ENCODE peak calls at places on chromosomes 11 and 22, in six cellular contexts. T is neural crest cell; S is naive B cell; Z is stromal cell of bone marrow; B is stimulated activated CD8-positive, alpha-beta memory T cell treated with anti-CD3 and anti-CD28 coated beads, Interleukin-7, amount 100 ng/mL, for 4 hours; L is stimulated activated CD4-positive, alpha-beta T cell treated with anti-CD3 and anti-CD28 coated beads, Interleukin-12 subunit alpha, Interleukin-12 subunit beta, amount 100 ng/mL, for 4 hours. D is an unnamed sample.

GRCh38 chr11:70538641-70539359 is 140.5 kb downstream of the CTTN start:
- DNase-seq in T (no peak), S (no peak), Z (no peak), B (no peak), L (no peak), D (no peak)

GRCh38 chr11:66242085-66242765 is 26.2 kb upstream of the RAB1B start:
- DNase-seq in T (no peak), S (peak), Z (no peak), B (no peak), L (no peak), D (no peak)

GRCh38 chr11:126352934-126353801 is 2.3 kb upstream of the ST3GAL4 start:
- DNase-seq in T (no peak), S (no peak), Z (no peak), B (no peak), L (no peak), D (no peak)

GRCh38 chr11:9708544-9708943 is 44.7 kb downstream of the SWAP70 start:
- DNase-seq in T (no peak), S (no peak), Z (no peak), B (no peak), L (no peak), D (no peak)

GRCh38 chr11:68007498-68008380 is 2.4 kb upstream of the ALDH3B1 start:
- DNase-seq in T (no peak), S (no peak), Z (no peak), B (no peak), L (no peak), D (no peak)

GRCh38 chr11:86579406-86579731 is 93.0 kb downstream of the ME3 start:
- DNase-seq in T (no peak), S (no peak), Z (no peak), B (no peak), L (no peak), D (no peak)

GRCh38 chr22:49828599-49828965 is 909 bp upstream of the BRD1 start:
- DNase-seq in T (no peak), S (no peak), Z (no peak), B (no peak), L (no peak), D (no peak)

GRCh38 chr22:43326342-43326825 is 16.8 kb downstream of the SCUBE1 start:
- DNase-seq in T (no peak), S (no peak), Z (no peak), B (no peak), L (no peak), D (no peak)

GRCh38 chr22:40289991-40290459 is 56.3 kb upstream of the ADSL start:
- DNase-seq in T (no peak), S (no peak), Z (no peak), B (peak), L (peak), D (no peak)

GRCh38 chr11:10117709-10118341 is 176.2 kb downstream of the SBF2 start:
- DNase-seq in T (no peak), S (no peak), Z (peak), B (no peak), L (no peak), D (no peak)

GRCh38 chr11:69497221-69497787 is 15.8 kb downstream of the LINC01488 start:
- DNase-seq in T (peak), S (no peak), Z (peak), B (no peak), L (no peak), D (no peak)

GRCh38 chr22:41302016-41302767 is 867 bp downstream of the ZC3H7B start:
- DNase-seq in T (peak), S (peak), Z (no peak), B (no peak), L (peak), D (peak)